ENCODE peak calls at places on chromosome 10, in four cellular contexts. W is NCI-H1694, U is SHP77 treated with DMSO at 0.1 percent for 48 hours, E is mesendoderm. X is an unnamed sample.

GRCh38 chr10:132107211-132107946 is 41.6 kb downstream of the JAKMIP3 start:
- DNase-seq in W (peak), E (no peak), U (no peak), X (no peak)

GRCh38 chr10:69332278-69333010 is 54.1 kb downstream of the HK1 start:
- DNase-seq in U (no peak), W (no peak), E (no peak), X (peak)

GRCh38 chr10:114026189-114027040 is 17.3 kb upstream of the ADRB1 start:
- DNase-seq in W (no peak), U (no peak), E (peak), X (no peak)

GRCh38 chr10:125144693-125145623 is 15.4 kb downstream of the CTBP2 start:
- DNase-seq in E (peak), U (no peak), W (no peak), X (no peak)

GRCh38 chr10:88063861-88064521 is 200.6 kb downstream of the PTEN start:
- DNase-seq in E (no peak), W (no peak), U (no peak), X (no peak)

GRCh38 chr10:77405771-77406241 is 231.8 kb downstream of the KCNMA1 start:
- DNase-seq in E (peak), U (peak), W (peak), X (peak)

GRCh38 chr10:23472181-23472580 is 33.3 kb downstream of the OTUD1 start:
- DNase-seq in W (no peak), U (no peak), E (peak), X (no peak)

GRCh38 chr10:125878957-125879835 is 1.9 kb downstream of the DHX32 start:
- DNase-seq in U (no peak), W (no peak), E (peak), X (no peak)

X was measured in NCI-H2029 treated with DMSO at 0.1 percent for 48 hours.